ENCODE peak calls at places on chromosomes 13 and 19, in ten cellular contexts. One of them, this sample, is unnamed.

GRCh38 chr13:28022848-28023518 is 34.5 kb upstream of the URAD start:
- DNase-seq in left colon: no peak
- DNase-seq in uterus: no peak
- DNase-seq in H9: peak; percentile 39
- DNase-seq in stimulated activated CD8-positive, alpha-beta memory T cell treated with anti-CD3 and anti-CD28 coated beads, Interleukin-7, amount 100 ng/mL, for 1 hour: no peak
- DNase-seq in PC-9: no peak
- DNase-seq in activated gamma-delta T cell: no peak
- DNase-seq in dermis microvascular lymphatic vessel endothelial cell: no peak
- DNase-seq in activated T-helper 2 cell treated with anti-CD3 and anti-CD28 coated beads, Interferon-gamma antibody, Interleukin-2, Interleukin-4, amounts not matched to agents 10 μg/mL and 5 μg/mL and 100 μg/mL, durations not matched to agents 14 hours and 24 hours and 36 hours: no peak
- DNase-seq in NCI-H2107: no peak
- DNase-seq in this sample: no peak

GRCh38 chr13:109856350-109856749 is 70.0 kb upstream of the IRS2 start:
- DNase-seq in PC-9: no peak
- DNase-seq in NCI-H2107: no peak
- DNase-seq in uterus: no peak
- DNase-seq in H9: no peak
- DNase-seq in stimulated activated CD8-positive, alpha-beta memory T cell treated with anti-CD3 and anti-CD28 coated beads, Interleukin-7, amount 100 ng/mL, for 1 hour: no peak
- DNase-seq in left colon: no peak
- DNase-seq in dermis microvascular lymphatic vessel endothelial cell: no peak
- DNase-seq in activated T-helper 2 cell treated with anti-CD3 and anti-CD28 coated beads, Interferon-gamma antibody, Interleukin-2, Interleukin-4, amounts not matched to agents 10 μg/mL and 5 μg/mL and 100 μg/mL, durations not matched to agents 14 hours and 24 hours and 36 hours: no peak
- DNase-seq in activated gamma-delta T cell: no peak
- DNase-seq in this sample: no peak

GRCh38 chr13:110293649-110294048 is 13.3 kb downstream of the COL4A1 start:
- DNase-seq in activated gamma-delta T cell: no peak
- DNase-seq in NCI-H2107: no peak
- DNase-seq in PC-9: no peak
- DNase-seq in left colon: no peak
- DNase-seq in stimulated activated CD8-positive, alpha-beta memory T cell treated with anti-CD3 and anti-CD28 coated beads, Interleukin-7, amount 100 ng/mL, for 1 hour: no peak
- DNase-seq in activated T-helper 2 cell treated with anti-CD3 and anti-CD28 coated beads, Interferon-gamma antibody, Interleukin-2, Interleukin-4, amounts not matched to agents 10 μg/mL and 5 μg/mL and 100 μg/mL, durations not matched to agents 14 hours and 24 hours and 36 hours: no peak
- DNase-seq in dermis microvascular lymphatic vessel endothelial cell: peak; percentile 74
- DNase-seq in uterus: no peak
- DNase-seq in H9: no peak
- DNase-seq in this sample: no peak

GRCh38 chr13:67086260-67086659 is 143.9 kb downstream of the PCDH9 start:
- DNase-seq in stimulated activated CD8-positive, alpha-beta memory T cell treated with anti-CD3 and anti-CD28 coated beads, Interleukin-7, amount 100 ng/mL, for 1 hour: no peak
- DNase-seq in left colon: no peak
- DNase-seq in NCI-H2107: no peak
- DNase-seq in uterus: no peak
- DNase-seq in H9: no peak
- DNase-seq in PC-9: no peak
- DNase-seq in activated gamma-delta T cell: no peak
- DNase-seq in activated T-helper 2 cell treated with anti-CD3 and anti-CD28 coated beads, Interferon-gamma antibody, Interleukin-2, Interleukin-4, amounts not matched to agents 10 μg/mL and 5 μg/mL and 100 μg/mL, durations not matched to agents 14 hours and 24 hours and 36 hours: no peak
- DNase-seq in dermis microvascular lymphatic vessel endothelial cell: no peak
- DNase-seq in this sample: no peak

GRCh38 chr19:52896431-52897148 is 845 bp downstream of the ZNF320 start:
- DNase-seq in H9: peak; percentile 40
- DNase-seq in left colon: peak; percentile 80
- DNase-seq in dermis microvascular lymphatic vessel endothelial cell: peak; percentile 36
- DNase-seq in stimulated activated CD8-positive, alpha-beta memory T cell treated with anti-CD3 and anti-CD28 coated beads, Interleukin-7, amount 100 ng/mL, for 1 hour: no peak
- DNase-seq in activated gamma-delta T cell: no peak
- DNase-seq in activated T-helper 2 cell treated with anti-CD3 and anti-CD28 coated beads, Interferon-gamma antibody, Interleukin-2, Interleukin-4, amounts not matched to agents 10 μg/mL and 5 μg/mL and 100 μg/mL, durations not matched to agents 14 hours and 24 hours and 36 hours: no peak
- DNase-seq in PC-9: peak; percentile 55
- DNase-seq in uterus: peak; percentile 30
- DNase-seq in NCI-H2107: no peak
- DNase-seq in this sample: no peak

GRCh38 chr19:34666200-34666957 is 10.6 kb downstream of the SCGB2B2 start:
- DNase-seq in activated T-helper 2 cell treated with anti-CD3 and anti-CD28 coated beads, Interferon-gamma antibody, Interleukin-2, Interleukin-4, amounts not matched to agents 10 μg/mL and 5 μg/mL and 100 μg/mL, durations not matched to agents 14 hours and 24 hours and 36 hours: no peak
- DNase-seq in PC-9: no peak
- DNase-seq in activated gamma-delta T cell: no peak
- DNase-seq in left colon: no peak
- DNase-seq in uterus: no peak
- DNase-seq in H9: no peak
- DNase-seq in stimulated activated CD8-positive, alpha-beta memory T cell treated with anti-CD3 and anti-CD28 coated beads, Interleukin-7, amount 100 ng/mL, for 1 hour: no peak
- DNase-seq in NCI-H2107: no peak
- DNase-seq in dermis microvascular lymphatic vessel endothelial cell: no peak
- DNase-seq in this sample: no peak

GRCh38 chr19:377801-378581 is 31.0 kb downstream of the C2CD4C start:
- DNase-seq in stimulated activated CD8-positive, alpha-beta memory T cell treated with anti-CD3 and anti-CD28 coated beads, Interleukin-7, amount 100 ng/mL, for 1 hour: no peak
- DNase-seq in activated T-helper 2 cell treated with anti-CD3 and anti-CD28 coated beads, Interferon-gamma antibody, Interleukin-2, Interleukin-4, amounts not matched to agents 10 μg/mL and 5 μg/mL and 100 μg/mL, durations not matched to agents 14 hours and 24 hours and 36 hours: no peak
- DNase-seq in PC-9: no peak
- DNase-seq in activated gamma-delta T cell: no peak
- DNase-seq in left colon: no peak
- DNase-seq in H9: no peak
- DNase-seq in NCI-H2107: no peak
- DNase-seq in uterus: no peak
- DNase-seq in dermis microvascular lymphatic vessel endothelial cell: no peak
- DNase-seq in this sample: no peak

GRCh38 chr19:12546068-12546467 is 5.2 kb downstream of the ZNF564 start:
- DNase-seq in left colon: no peak
- DNase-seq in PC-9: no peak
- DNase-seq in uterus: no peak
- DNase-seq in stimulated activated CD8-positive, alpha-beta memory T cell treated with anti-CD3 and anti-CD28 coated beads, Interleukin-7, amount 100 ng/mL, for 1 hour: no peak
- DNase-seq in H9: no peak
- DNase-seq in dermis microvascular lymphatic vessel endothelial cell: no peak
- DNase-seq in NCI-H2107: no peak
- DNase-seq in activated T-helper 2 cell treated with anti-CD3 and anti-CD28 coated beads, Interferon-gamma antibody, Interleukin-2, Interleukin-4, amounts not matched to agents 10 μg/mL and 5 μg/mL and 100 μg/mL, durations not matched to agents 14 hours and 24 hours and 36 hours: no peak
- DNase-seq in activated gamma-delta T cell: no peak
- DNase-seq in this sample: no peak

GRCh38 chr13:83877901-83878300 is 4.4 kb downstream of the SLITRK1 start:
- DNase-seq in stimulated activated CD8-positive, alpha-beta memory T cell treated with anti-CD3 and anti-CD28 coated beads, Interleukin-7, amount 100 ng/mL, for 1 hour: no peak
- DNase-seq in dermis microvascular lymphatic vessel endothelial cell: no peak
- DNase-seq in activated T-helper 2 cell treated with anti-CD3 and anti-CD28 coated beads, Interferon-gamma antibody, Interleukin-2, Interleukin-4, amounts not matched to agents 10 μg/mL and 5 μg/mL and 100 μg/mL, durations not matched to agents 14 hours and 24 hours and 36 hours: no peak
- DNase-seq in NCI-H2107: no peak
- DNase-seq in left colon: no peak
- DNase-seq in uterus: no peak
- DNase-seq in PC-9: no peak
- DNase-seq in H9: no peak
- DNase-seq in activated gamma-delta T cell: no peak
- DNase-seq in this sample: no peak

GRCh38 chr19:37007587-37008220 is 70.5 kb upstream of the ZNF420 start:
- DNase-seq in activated T-helper 2 cell treated with anti-CD3 and anti-CD28 coated beads, Interferon-gamma antibody, Interleukin-2, Interleukin-4, amounts not matched to agents 10 μg/mL and 5 μg/mL and 100 μg/mL, durations not matched to agents 14 hours and 24 hours and 36 hours: peak; percentile 38
- DNase-seq in activated gamma-delta T cell: peak; percentile 31
- DNase-seq in PC-9: no peak
- DNase-seq in H9: no peak
- DNase-seq in dermis microvascular lymphatic vessel endothelial cell: peak; percentile 56
- DNase-seq in uterus: no peak
- DNase-seq in left colon: peak; percentile 37
- DNase-seq in NCI-H2107: no peak
- DNase-seq in stimulated activated CD8-positive, alpha-beta memory T cell treated with anti-CD3 and anti-CD28 coated beads, Interleukin-7, amount 100 ng/mL, for 1 hour: peak; percentile 2
- DNase-seq in this sample: no peak

GRCh38 chr13:34777914-34778303 is 164.2 kb upstream of the NBEA start:
- DNase-seq in stimulated activated CD8-positive, alpha-beta memory T cell treated with anti-CD3 and anti-CD28 coated beads, Interleukin-7, amount 100 ng/mL, for 1 hour: no peak
- DNase-seq in left colon: no peak
- DNase-seq in activated T-helper 2 cell treated with anti-CD3 and anti-CD28 coated beads, Interferon-gamma antibody, Interleukin-2, Interleukin-4, amounts not matched to agents 10 μg/mL and 5 μg/mL and 100 μg/mL, durations not matched to agents 14 hours and 24 hours and 36 hours: no peak
- DNase-seq in PC-9: no peak
- DNase-seq in dermis microvascular lymphatic vessel endothelial cell: no peak
- DNase-seq in uterus: no peak
- DNase-seq in activated gamma-delta T cell: no peak
- DNase-seq in NCI-H2107: no peak
- DNase-seq in H9: no peak
- DNase-seq in this sample: no peak

GRCh38 chr19:18328340-18329034 is 5.6 kb upstream of the LSM4 start:
- DNase-seq in H9: peak; percentile 95
- DNase-seq in left colon: peak; percentile 88
- DNase-seq in activated gamma-delta T cell: no peak
- DNase-seq in dermis microvascular lymphatic vessel endothelial cell: peak; percentile 97
- DNase-seq in NCI-H2107: peak; percentile 81
- DNase-seq in activated T-helper 2 cell treated with anti-CD3 and anti-CD28 coated beads, Interferon-gamma antibody, Interleukin-2, Interleukin-4, amounts not matched to agents 10 μg/mL and 5 μg/mL and 100 μg/mL, durations not matched to agents 14 hours and 24 hours and 36 hours: peak; percentile 86
- DNase-seq in PC-9: peak; percentile 94
- DNase-seq in uterus: peak; percentile 97
- DNase-seq in stimulated activated CD8-positive, alpha-beta memory T cell treated with anti-CD3 and anti-CD28 coated beads, Interleukin-7, amount 100 ng/mL, for 1 hour: peak; percentile 67
- DNase-seq in this sample: peak; percentile 96

GRCh38 chr13:44389003-44389666 is 15.5 kb downstream of the SERP2 start:
- DNase-seq in activated T-helper 2 cell treated with anti-CD3 and anti-CD28 coated beads, Interferon-gamma antibody, Interleukin-2, Interleukin-4, amounts not matched to agents 10 μg/mL and 5 μg/mL and 100 μg/mL, durations not matched to agents 14 hours and 24 hours and 36 hours: no peak
- DNase-seq in stimulated activated CD8-positive, alpha-beta memory T cell treated with anti-CD3 and anti-CD28 coated beads, Interleukin-7, amount 100 ng/mL, for 1 hour: no peak
- DNase-seq in dermis microvascular lymphatic vessel endothelial cell: no peak
- DNase-seq in NCI-H2107: no peak
- DNase-seq in H9: no peak
- DNase-seq in PC-9: no peak
- DNase-seq in activated gamma-delta T cell: no peak
- DNase-seq in uterus: no peak
- DNase-seq in left colon: no peak
- DNase-seq in this sample: no peak

GRCh38 chr19:56983148-56983547 is 136.6 kb upstream of the USP29 start:
- DNase-seq in dermis microvascular lymphatic vessel endothelial cell: no peak
- DNase-seq in PC-9: no peak
- DNase-seq in activated gamma-delta T cell: no peak
- DNase-seq in activated T-helper 2 cell treated with anti-CD3 and anti-CD28 coated beads, Interferon-gamma antibody, Interleukin-2, Interleukin-4, amounts not matched to agents 10 μg/mL and 5 μg/mL and 100 μg/mL, durations not matched to agents 14 hours and 24 hours and 36 hours: no peak
- DNase-seq in stimulated activated CD8-positive, alpha-beta memory T cell treated with anti-CD3 and anti-CD28 coated beads, Interleukin-7, amount 100 ng/mL, for 1 hour: no peak
- DNase-seq in uterus: no peak
- DNase-seq in H9: no peak
- DNase-seq in NCI-H2107: no peak
- DNase-seq in left colon: no peak
- DNase-seq in this sample: no peak

GRCh38 chr13:101552797-101553196 is 100.3 kb downstream of the ITGBL1 start:
- DNase-seq in stimulated activated CD8-positive, alpha-beta memory T cell treated with anti-CD3 and anti-CD28 coated beads, Interleukin-7, amount 100 ng/mL, for 1 hour: no peak
- DNase-seq in left colon: no peak
- DNase-seq in uterus: no peak
- DNase-seq in dermis microvascular lymphatic vessel endothelial cell: no peak
- DNase-seq in NCI-H2107: no peak
- DNase-seq in activated T-helper 2 cell treated with anti-CD3 and anti-CD28 coated beads, Interferon-gamma antibody, Interleukin-2, Interleukin-4, amounts not matched to agents 10 μg/mL and 5 μg/mL and 100 μg/mL, durations not matched to agents 14 hours and 24 hours and 36 hours: no peak
- DNase-seq in PC-9: no peak
- DNase-seq in H9: no peak
- DNase-seq in activated gamma-delta T cell: no peak
- DNase-seq in this sample: no peak

GRCh38 chr19:10975374-10976036 is 14.7 kb downstream of the SMARCA4 start:
- DNase-seq in NCI-H2107: no peak
- DNase-seq in dermis microvascular lymphatic vessel endothelial cell: peak; percentile 38
- DNase-seq in stimulated activated CD8-positive, alpha-beta memory T cell treated with anti-CD3 and anti-CD28 coated beads, Interleukin-7, amount 100 ng/mL, for 1 hour: no peak
- DNase-seq in PC-9: no peak
- DNase-seq in activated gamma-delta T cell: no peak
- DNase-seq in activated T-helper 2 cell treated with anti-CD3 and anti-CD28 coated beads, Interferon-gamma antibody, Interleukin-2, Interleukin-4, amounts not matched to agents 10 μg/mL and 5 μg/mL and 100 μg/mL, durations not matched to agents 14 hours and 24 hours and 36 hours: no peak
- DNase-seq in uterus: peak; percentile 64
- DNase-seq in left colon: no peak
- DNase-seq in H9: no peak
- DNase-seq in this sample: no peak

GRCh38 chr13:32984857-32985626 is 31.2 kb upstream of the KL start:
- DNase-seq in NCI-H2107: no peak
- DNase-seq in dermis microvascular lymphatic vessel endothelial cell: no peak
- DNase-seq in uterus: no peak
- DNase-seq in stimulated activated CD8-positive, alpha-beta memory T cell treated with anti-CD3 and anti-CD28 coated beads, Interleukin-7, amount 100 ng/mL, for 1 hour: no peak
- DNase-seq in H9: no peak
- DNase-seq in left colon: peak; percentile 21
- DNase-seq in activated T-helper 2 cell treated with anti-CD3 and anti-CD28 coated beads, Interferon-gamma antibody, Interleukin-2, Interleukin-4, amounts not matched to agents 10 μg/mL and 5 μg/mL and 100 μg/mL, durations not matched to agents 14 hours and 24 hours and 36 hours: no peak
- DNase-seq in PC-9: peak; percentile 96
- DNase-seq in activated gamma-delta T cell: no peak
- DNase-seq in this sample: no peak

GRCh38 chr13:114043421-114044053 is 69.7 kb upstream of the C13orf46 start:
- DNase-seq in H9: peak; percentile 86
- DNase-seq in NCI-H2107: no peak
- DNase-seq in PC-9: no peak
- DNase-seq in activated gamma-delta T cell: peak; percentile 28
- DNase-seq in stimulated activated CD8-positive, alpha-beta memory T cell treated with anti-CD3 and anti-CD28 coated beads, Interleukin-7, amount 100 ng/mL, for 1 hour: no peak
- DNase-seq in left colon: peak; percentile 52
- DNase-seq in uterus: peak; percentile 87
- DNase-seq in activated T-helper 2 cell treated with anti-CD3 and anti-CD28 coated beads, Interferon-gamma antibody, Interleukin-2, Interleukin-4, amounts not matched to agents 10 μg/mL and 5 μg/mL and 100 μg/mL, durations not matched to agents 14 hours and 24 hours and 36 hours: no peak
- DNase-seq in dermis microvascular lymphatic vessel endothelial cell: no peak
- DNase-seq in this sample: no peak

GRCh38 chr13:77521595-77522367 is 13.7 kb upstream of the SCEL start:
- DNase-seq in uterus: no peak
- DNase-seq in left colon: no peak
- DNase-seq in activated T-helper 2 cell treated with anti-CD3 and anti-CD28 coated beads, Interferon-gamma antibody, Interleukin-2, Interleukin-4, amounts not matched to agents 10 μg/mL and 5 μg/mL and 100 μg/mL, durations not matched to agents 14 hours and 24 hours and 36 hours: no peak
- DNase-seq in activated gamma-delta T cell: no peak
- DNase-seq in NCI-H2107: no peak
- DNase-seq in H9: peak; percentile 55
- DNase-seq in PC-9: peak; percentile 98
- DNase-seq in dermis microvascular lymphatic vessel endothelial cell: peak; percentile 43
- DNase-seq in stimulated activated CD8-positive, alpha-beta memory T cell treated with anti-CD3 and anti-CD28 coated beads, Interleukin-7, amount 100 ng/mL, for 1 hour: no peak
- DNase-seq in this sample: no peak

GRCh38 chr19:7455600-7456296 is 33.1 kb downstream of the PEX11G start:
- DNase-seq in H9: no peak
- DNase-seq in activated T-helper 2 cell treated with anti-CD3 and anti-CD28 coated beads, Interferon-gamma antibody, Interleukin-2, Interleukin-4, amounts not matched to agents 10 μg/mL and 5 μg/mL and 100 μg/mL, durations not matched to agents 14 hours and 24 hours and 36 hours: no peak
- DNase-seq in NCI-H2107: no peak
- DNase-seq in stimulated activated CD8-positive, alpha-beta memory T cell treated with anti-CD3 and anti-CD28 coated beads, Interleukin-7, amount 100 ng/mL, for 1 hour: no peak
- DNase-seq in PC-9: no peak
- DNase-seq in activated gamma-delta T cell: no peak
- DNase-seq in dermis microvascular lymphatic vessel endothelial cell: no peak
- DNase-seq in left colon: no peak
- DNase-seq in uterus: no peak
- DNase-seq in this sample: no peak

GRCh38 chr19:47097396-47098217 is 16.0 kb downstream of the ZC3H4 start:
- DNase-seq in H9: no peak
- DNase-seq in NCI-H2107: no peak
- DNase-seq in dermis microvascular lymphatic vessel endothelial cell: no peak
- DNase-seq in activated T-helper 2 cell treated with anti-CD3 and anti-CD28 coated beads, Interferon-gamma antibody, Interleukin-2, Interleukin-4, amounts not matched to agents 10 μg/mL and 5 μg/mL and 100 μg/mL, durations not matched to agents 14 hours and 24 hours and 36 hours: no peak
- DNase-seq in PC-9: no peak
- DNase-seq in activated gamma-delta T cell: no peak
- DNase-seq in uterus: no peak
- DNase-seq in stimulated activated CD8-positive, alpha-beta memory T cell treated with anti-CD3 and anti-CD28 coated beads, Interleukin-7, amount 100 ng/mL, for 1 hour: no peak
- DNase-seq in left colon: peak; percentile 37
- DNase-seq in this sample: no peak

GRCh38 chr19:2209408-2209807 is 26.7 kb downstream of the PLEKHJ1 start:
- DNase-seq in NCI-H2107: no peak
- DNase-seq in PC-9: no peak
- DNase-seq in activated gamma-delta T cell: no peak
- DNase-seq in activated T-helper 2 cell treated with anti-CD3 and anti-CD28 coated beads, Interferon-gamma antibody, Interleukin-2, Interleukin-4, amounts not matched to agents 10 μg/mL and 5 μg/mL and 100 μg/mL, durations not matched to agents 14 hours and 24 hours and 36 hours: no peak
- DNase-seq in left colon: no peak
- DNase-seq in uterus: no peak
- DNase-seq in H9: no peak
- DNase-seq in dermis microvascular lymphatic vessel endothelial cell: no peak
- DNase-seq in stimulated activated CD8-positive, alpha-beta memory T cell treated with anti-CD3 and anti-CD28 coated beads, Interleukin-7, amount 100 ng/mL, for 1 hour: no peak
- DNase-seq in this sample: no peak

GRCh38 chr13:109654341-109655205 is 131.8 kb downstream of the IRS2 start:
- DNase-seq in left colon: no peak
- DNase-seq in NCI-H2107: no peak
- DNase-seq in H9: no peak
- DNase-seq in activated T-helper 2 cell treated with anti-CD3 and anti-CD28 coated beads, Interferon-gamma antibody, Interleukin-2, Interleukin-4, amounts not matched to agents 10 μg/mL and 5 μg/mL and 100 μg/mL, durations not matched to agents 14 hours and 24 hours and 36 hours: no peak
- DNase-seq in uterus: no peak
- DNase-seq in activated gamma-delta T cell: no peak
- DNase-seq in stimulated activated CD8-positive, alpha-beta memory T cell treated with anti-CD3 and anti-CD28 coated beads, Interleukin-7, amount 100 ng/mL, for 1 hour: no peak
- DNase-seq in PC-9: no peak
- DNase-seq in dermis microvascular lymphatic vessel endothelial cell: no peak
- DNase-seq in this sample: no peak

GRCh38 chr19:48896191-48896720 is 2.3 kb downstream of the TULP2 start:
- DNase-seq in activated T-helper 2 cell treated with anti-CD3 and anti-CD28 coated beads, Interferon-gamma antibody, Interleukin-2, Interleukin-4, amounts not matched to agents 10 μg/mL and 5 μg/mL and 100 μg/mL, durations not matched to agents 14 hours and 24 hours and 36 hours: no peak
- DNase-seq in stimulated activated CD8-positive, alpha-beta memory T cell treated with anti-CD3 and anti-CD28 coated beads, Interleukin-7, amount 100 ng/mL, for 1 hour: no peak
- DNase-seq in PC-9: no peak
- DNase-seq in H9: peak; percentile 94
- DNase-seq in NCI-H2107: no peak
- DNase-seq in left colon: peak; percentile 65
- DNase-seq in activated gamma-delta T cell: no peak
- DNase-seq in uterus: peak; percentile 79
- DNase-seq in dermis microvascular lymphatic vessel endothelial cell: peak; percentile 63
- DNase-seq in this sample: no peak

GRCh38 chr13:76425930-76426329 is 460.3 kb downstream of the KCTD12 start:
- DNase-seq in activated T-helper 2 cell treated with anti-CD3 and anti-CD28 coated beads, Interferon-gamma antibody, Interleukin-2, Interleukin-4, amounts not matched to agents 10 μg/mL and 5 μg/mL and 100 μg/mL, durations not matched to agents 14 hours and 24 hours and 36 hours: no peak
- DNase-seq in activated gamma-delta T cell: no peak
- DNase-seq in NCI-H2107: no peak
- DNase-seq in stimulated activated CD8-positive, alpha-beta memory T cell treated with anti-CD3 and anti-CD28 coated beads, Interleukin-7, amount 100 ng/mL, for 1 hour: no peak
- DNase-seq in PC-9: no peak
- DNase-seq in H9: no peak
- DNase-seq in uterus: no peak
- DNase-seq in left colon: no peak
- DNase-seq in dermis microvascular lymphatic vessel endothelial cell: peak; percentile 2
- DNase-seq in this sample: no peak

GRCh38 chr19:36652958-36653357 is 13.7 kb downstream of the ZNF461 start:
- DNase-seq in PC-9: no peak
- DNase-seq in activated T-helper 2 cell treated with anti-CD3 and anti-CD28 coated beads, Interferon-gamma antibody, Interleukin-2, Interleukin-4, amounts not matched to agents 10 μg/mL and 5 μg/mL and 100 μg/mL, durations not matched to agents 14 hours and 24 hours and 36 hours: no peak
- DNase-seq in dermis microvascular lymphatic vessel endothelial cell: no peak
- DNase-seq in activated gamma-delta T cell: no peak
- DNase-seq in H9: no peak
- DNase-seq in left colon: no peak
- DNase-seq in NCI-H2107: no peak
- DNase-seq in stimulated activated CD8-positive, alpha-beta memory T cell treated with anti-CD3 and anti-CD28 coated beads, Interleukin-7, amount 100 ng/mL, for 1 hour: no peak
- DNase-seq in uterus: no peak
- DNase-seq in this sample: no peak

GRCh38 chr13:48437381-48437780 is 24.5 kb upstream of the LPAR6 start:
- DNase-seq in stimulated activated CD8-positive, alpha-beta memory T cell treated with anti-CD3 and anti-CD28 coated beads, Interleukin-7, amount 100 ng/mL, for 1 hour: no peak
- DNase-seq in activated T-helper 2 cell treated with anti-CD3 and anti-CD28 coated beads, Interferon-gamma antibody, Interleukin-2, Interleukin-4, amounts not matched to agents 10 μg/mL and 5 μg/mL and 100 μg/mL, durations not matched to agents 14 hours and 24 hours and 36 hours: no peak
- DNase-seq in left colon: peak; percentile 23
- DNase-seq in dermis microvascular lymphatic vessel endothelial cell: peak; percentile 69
- DNase-seq in activated gamma-delta T cell: no peak
- DNase-seq in PC-9: no peak
- DNase-seq in H9: no peak
- DNase-seq in NCI-H2107: no peak
- DNase-seq in uterus: peak; percentile 50
- DNase-seq in this sample: peak; percentile 58

GRCh38 chr13:109412232-109412935 is 374.0 kb downstream of the IRS2 start:
- DNase-seq in activated T-helper 2 cell treated with anti-CD3 and anti-CD28 coated beads, Interferon-gamma antibody, Interleukin-2, Interleukin-4, amounts not matched to agents 10 μg/mL and 5 μg/mL and 100 μg/mL, durations not matched to agents 14 hours and 24 hours and 36 hours: no peak
- DNase-seq in activated gamma-delta T cell: no peak
- DNase-seq in NCI-H2107: peak; percentile 11
- DNase-seq in left colon: peak; percentile 34
- DNase-seq in uterus: no peak
- DNase-seq in dermis microvascular lymphatic vessel endothelial cell: no peak
- DNase-seq in H9: peak; percentile 46
- DNase-seq in stimulated activated CD8-positive, alpha-beta memory T cell treated with anti-CD3 and anti-CD28 coated beads, Interleukin-7, amount 100 ng/mL, for 1 hour: no peak
- DNase-seq in PC-9: no peak
- DNase-seq in this sample: no peak